ENCODE peak calls at places on chromosomes 13 and 19, in five cellular contexts. P, O, T, A and D are unnamed samples.

GRCh38 chr19:33416307-33417215 is 43.1 kb downstream of the CEBPG start:
- DNase-seq in A (peak), T (peak), O (peak), P (peak), D (peak)

GRCh38 chr19:1262687-1263123 is 6.4 kb upstream of the CIRBP start:
- DNase-seq in A (no peak), T (no peak), P (no peak), O (no peak), D (peak)

GRCh38 chr13:21997726-21998125 is 326.9 kb downstream of the FGF9 start:
- DNase-seq in P (peak), T (no peak), O (no peak), A (no peak), D (no peak)

GRCh38 chr13:22108283-22108897 is 437.5 kb downstream of the FGF9 start:
- DNase-seq in A (no peak), P (no peak), T (no peak), O (no peak), D (no peak)

GRCh38 chr13:48009298-48009697 is 8.2 kb upstream of the SUCLA2 start:
- DNase-seq in P (no peak), A (no peak), T (no peak), O (no peak), D (no peak)

GRCh38 chr13:64778002-64778401 is 2452.1 kb downstream of the PCDH9 start:
- DNase-seq in O (no peak), A (no peak), T (no peak), P (no peak), D (no peak)

GRCh38 chr13:23323946-23324709 is 109.4 kb downstream of the SACS start:
- DNase-seq in T (no peak), P (no peak), A (no peak), O (no peak), D (no peak)

GRCh38 chr13:113623491-113624234 is 34.3 kb downstream of the ATP4B start:
- DNase-seq in P (no peak), T (no peak), A (no peak), O (no peak), D (no peak)

GRCh38 chr13:40152145-40152544 is 496.7 kb downstream of the COG6 start:
- DNase-seq in P (no peak), O (no peak), A (no peak), T (no peak), D (no peak)

GRCh38 chr19:1765182-1765903 is 12.0 kb downstream of the ONECUT3 start:
- DNase-seq in P (no peak), O (no peak), T (no peak), A (no peak), D (no peak)

GRCh38 chr19:57812201-57812600 is 2.5 kb downstream of the ZNF552 start:
- DNase-seq in T (no peak), A (no peak), P (no peak), O (no peak), D (no peak)

GRCh38 chr19:54207908-54208783 is 7.5 kb downstream of the RPS9 start:
- DNase-seq in O (peak), A (no peak), P (no peak), T (no peak), D (peak)

GRCh38 chr13:46530084-46530935 is 22.7 kb upstream of the LRCH1 start:
- DNase-seq in T (no peak), A (no peak), O (no peak), P (no peak), D (no peak)

GRCh38 chr19:58054792-58055482 is 4.1 kb upstream of the ZNF135 start:
- DNase-seq in A (no peak), O (no peak), T (peak), P (no peak), D (peak)

GRCh38 chr19:4294389-4294788 is 7.8 kb downstream of the TMIGD2 start:
- DNase-seq in A (no peak), O (no peak), T (no peak), P (no peak), D (no peak)

GRCh38 chr13:100440756-100441421 is 147.7 kb downstream of the GGACT start:
- DNase-seq in T (no peak), O (no peak), P (no peak), A (no peak), D (no peak)